ENCODE peak calls at places on chromosomes 5 and 9, in nine cellular contexts. G is IMR-90, U is Calu3, J is colonic mucosa, X is OCI-M1, V is coronary artery, O is sciatic nerve, C is mesendoderm, I is T-helper 9 cell. E is an unnamed sample.

GRCh38 chr5:53469946-53470687 is 10.3 kb upstream of the FST start:
- DNase-seq in G (peak), U (no peak), J (no peak), X (peak), V (no peak), O (no peak), C (no peak), I (no peak), E (peak)

GRCh38 chr9:16344343-16344742 is 526.1 kb downstream of the BNC2 start:
- DNase-seq in G (peak), U (no peak), J (no peak), X (no peak), V (no peak), O (no peak), C (peak), I (no peak), E (no peak)

GRCh38 chr5:39197556-39197955 is 21.8 kb downstream of the FYB1 start:
- DNase-seq in G (no peak), U (no peak), J (no peak), X (no peak), V (no peak), O (no peak), C (no peak), I (peak), E (no peak)

GRCh38 chr5:137201876-137202275 is 297.2 kb downstream of the SPOCK1 start:
- DNase-seq in G (peak), U (no peak), J (no peak), X (no peak), V (no peak), O (no peak), C (peak), I (no peak), E (no peak)

GRCh38 chr5:2352101-2352861 is 399.2 kb downstream of the IRX2 start:
- DNase-seq in G (no peak), U (no peak), J (no peak), X (no peak), V (no peak), O (no peak), C (no peak), I (no peak), E (no peak)

GRCh38 chr5:92002875-92003274 is 619.8 kb upstream of the ARRDC3 start:
- DNase-seq in G (peak), U (no peak), J (no peak), X (no peak), V (no peak), O (no peak), C (no peak), I (no peak), E (no peak)

GRCh38 chr9:90054810-90055209 is 450.0 kb downstream of the GADD45G start:
- DNase-seq in G (no peak), U (no peak), J (no peak), X (no peak), V (no peak), O (no peak), C (no peak), I (no peak), E (no peak)

GRCh38 chr9:134436926-134437325 is 110.7 kb downstream of the RXRA start:
- DNase-seq in G (no peak), U (no peak), J (no peak), X (no peak), V (no peak), O (no peak), C (no peak), I (no peak), E (no peak)

GRCh38 chr9:127694890-127695735 is 11.7 kb upstream of the CFAP157 start:
- DNase-seq in G (no peak), U (no peak), J (no peak), X (no peak), V (no peak), O (no peak), C (no peak), I (no peak), E (no peak)

GRCh38 chr9:93060746-93061259 is 2.3 kb downstream of the SUSD3 start:
- DNase-seq in G (peak), U (no peak), J (no peak), X (no peak), V (no peak), O (no peak), C (no peak), I (no peak), E (no peak)

GRCh38 chr9:12702160-12702758 is 9.1 kb downstream of the TYRP1 start:
- DNase-seq in G (peak), U (peak), J (peak), X (peak), V (peak), O (peak), C (peak), I (no peak), E (peak)

E was measured in PC-9.